ENCODE peak calls at places on chromosomes 11 and 22, in six cellular contexts. One of them, this sample, is unnamed.

GRCh38 chr11:69312418-69313399 is 18.8 kb downstream of the MYEOV start:
- DNase-seq in K562: no peak
- DNase-seq in neural progenitor cell: no peak
- DNase-seq in neuronal stem cell: no peak
- DNase-seq in GM23248: no peak
- DNase-seq in trophoblast cell: peak; percentile 27
- DNase-seq in this sample: no peak

GRCh38 chr22:43796567-43796966 is 15.5 kb downstream of the EFCAB6 start:
- DNase-seq in K562: no peak
- DNase-seq in neural progenitor cell: peak; percentile 63
- DNase-seq in neuronal stem cell: peak; percentile 18
- DNase-seq in GM23248: peak; percentile 62
- DNase-seq in trophoblast cell: peak; percentile 26
- DNase-seq in this sample: no peak

GRCh38 chr11:46288451-46288850 is 11.0 kb downstream of the CREB3L1 start:
- DNase-seq in K562: no peak
- DNase-seq in neural progenitor cell: no peak
- DNase-seq in neuronal stem cell: no peak
- DNase-seq in GM23248: no peak
- DNase-seq in trophoblast cell: no peak
- DNase-seq in this sample: no peak

GRCh38 chr11:84645988-84646689 is 981.0 kb downstream of the DLG2 start:
- DNase-seq in K562: no peak
- DNase-seq in neural progenitor cell: no peak
- DNase-seq in neuronal stem cell: no peak
- DNase-seq in GM23248: no peak
- DNase-seq in trophoblast cell: no peak
- DNase-seq in this sample: peak; percentile 48

GRCh38 chr22:40237241-40237640 is 59.5 kb downstream of the TNRC6B start:
- DNase-seq in K562: no peak
- DNase-seq in neural progenitor cell: no peak
- DNase-seq in neuronal stem cell: no peak
- DNase-seq in GM23248: no peak
- DNase-seq in trophoblast cell: no peak
- DNase-seq in this sample: no peak

GRCh38 chr11:79414644-79415317 is 26.0 kb downstream of the TENM4 start:
- DNase-seq in K562: no peak
- DNase-seq in neural progenitor cell: no peak
- DNase-seq in neuronal stem cell: no peak
- DNase-seq in GM23248: peak; percentile 75
- DNase-seq in trophoblast cell: no peak
- DNase-seq in this sample: no peak

GRCh38 chr22:35322126-35322525 is 22.4 kb downstream of the TOM1 start:
- DNase-seq in K562: no peak
- DNase-seq in neural progenitor cell: no peak
- DNase-seq in neuronal stem cell: no peak
- DNase-seq in GM23248: no peak
- DNase-seq in trophoblast cell: no peak
- DNase-seq in this sample: no peak

GRCh38 chr11:79244175-79244804 is 196.5 kb downstream of the TENM4 start:
- DNase-seq in K562: no peak
- DNase-seq in neural progenitor cell: no peak
- DNase-seq in neuronal stem cell: no peak
- DNase-seq in GM23248: peak; percentile 94
- DNase-seq in trophoblast cell: no peak
- DNase-seq in this sample: no peak

GRCh38 chr11:61000426-61000825 is 28.9 kb downstream of the CD6 start:
- DNase-seq in K562: no peak
- DNase-seq in neural progenitor cell: no peak
- DNase-seq in neuronal stem cell: no peak
- DNase-seq in GM23248: no peak
- DNase-seq in trophoblast cell: no peak
- DNase-seq in this sample: no peak

GRCh38 chr11:120108154-120108784 is 29.6 kb downstream of the TRIM29 start:
- DNase-seq in K562: peak; percentile 67
- DNase-seq in neural progenitor cell: peak; percentile 87
- DNase-seq in neuronal stem cell: peak; percentile 74
- DNase-seq in GM23248: peak; percentile 77
- DNase-seq in trophoblast cell: peak; percentile 83
- DNase-seq in this sample: peak; percentile 77

GRCh38 chr22:47647720-47648119 is 885.3 kb downstream of the TBC1D22A start:
- DNase-seq in K562: no peak
- DNase-seq in neural progenitor cell: no peak
- DNase-seq in neuronal stem cell: no peak
- DNase-seq in GM23248: no peak
- DNase-seq in trophoblast cell: no peak
- DNase-seq in this sample: no peak

GRCh38 chr22:20582171-20582511 is 74.7 kb downstream of the MED15 start:
- DNase-seq in K562: no peak
- DNase-seq in neural progenitor cell: no peak
- DNase-seq in neuronal stem cell: no peak
- DNase-seq in GM23248: no peak
- DNase-seq in trophoblast cell: no peak
- DNase-seq in this sample: no peak

GRCh38 chr11:123590296-123590912 is 64.0 kb downstream of the SCN3B start:
- DNase-seq in K562: no peak
- DNase-seq in neural progenitor cell: no peak
- DNase-seq in neuronal stem cell: no peak
- DNase-seq in GM23248: peak; percentile 79
- DNase-seq in trophoblast cell: no peak
- DNase-seq in this sample: peak; percentile 72

GRCh38 chr22:26416670-26417270 is 12.3 kb upstream of the ASPHD2 start:
- DNase-seq in K562: no peak
- DNase-seq in neural progenitor cell: peak; percentile 62
- DNase-seq in neuronal stem cell: no peak
- DNase-seq in GM23248: peak; percentile 79
- DNase-seq in trophoblast cell: peak; percentile 98
- DNase-seq in this sample: no peak

GRCh38 chr11:46353706-46354105 is 6.4 kb downstream of the DGKZ start:
- DNase-seq in K562: no peak
- DNase-seq in neural progenitor cell: no peak
- DNase-seq in neuronal stem cell: no peak
- DNase-seq in GM23248: peak; percentile 55
- DNase-seq in trophoblast cell: no peak
- DNase-seq in this sample: no peak

GRCh38 chr22:49825436-49825835 is 2.2 kb downstream of the BRD1 start:
- DNase-seq in K562: no peak
- DNase-seq in neural progenitor cell: no peak
- DNase-seq in neuronal stem cell: no peak
- DNase-seq in GM23248: peak; percentile 83
- DNase-seq in trophoblast cell: peak; percentile 68
- DNase-seq in this sample: no peak

GRCh38 chr11:665707-666281 is 28.7 kb downstream of the DRD4 start:
- DNase-seq in K562: peak; percentile 84
- DNase-seq in neural progenitor cell: no peak
- DNase-seq in neuronal stem cell: no peak
- DNase-seq in GM23248: peak; percentile 91
- DNase-seq in trophoblast cell: no peak
- DNase-seq in this sample: no peak

GRCh38 chr22:19703869-19704268 is 10.4 kb upstream of the SEPTIN5 start:
- DNase-seq in K562: no peak
- DNase-seq in neural progenitor cell: no peak
- DNase-seq in neuronal stem cell: no peak
- DNase-seq in GM23248: no peak
- DNase-seq in trophoblast cell: no peak
- DNase-seq in this sample: no peak

GRCh38 chr11:30368394-30368793 is 45.5 kb downstream of the ARL14EP start:
- DNase-seq in K562: no peak
- DNase-seq in neural progenitor cell: no peak
- DNase-seq in neuronal stem cell: no peak
- DNase-seq in GM23248: no peak
- DNase-seq in trophoblast cell: no peak
- DNase-seq in this sample: no peak

GRCh38 chr11:68273056-68273738 is 1.4 kb upstream of the C11orf24 start:
- DNase-seq in K562: no peak
- DNase-seq in neural progenitor cell: no peak
- DNase-seq in neuronal stem cell: no peak
- DNase-seq in GM23248: no peak
- DNase-seq in trophoblast cell: no peak
- DNase-seq in this sample: no peak
- H3K27ac ChIP-seq in K562: peak overlapping the region; percentile 20
- H3K27ac ChIP-seq in neural progenitor cell: no peak overlapping the region
- H3K27ac ChIP-seq in neuronal stem cell: no peak overlapping the region
- H3K27ac ChIP-seq in GM23248: no peak overlapping the region
- H3K27ac ChIP-seq in trophoblast cell: no peak overlapping the region
- H3K27ac ChIP-seq in this sample: peak overlapping the region; percentile 97

GRCh38 chr11:86948733-86949132 is 6.5 kb downstream of the FZD4 start:
- DNase-seq in K562: no peak
- DNase-seq in neural progenitor cell: no peak
- DNase-seq in neuronal stem cell: no peak
- DNase-seq in GM23248: no peak
- DNase-seq in trophoblast cell: no peak
- DNase-seq in this sample: no peak
- H3K4me3 ChIP-seq in K562: no peak overlapping the region
- H3K4me3 ChIP-seq in neural progenitor cell: no peak overlapping the region
- H3K4me3 ChIP-seq in neuronal stem cell: no peak overlapping the region
- H3K4me3 ChIP-seq in GM23248: no peak overlapping the region
- H3K4me3 ChIP-seq in trophoblast cell: no peak overlapping the region
- H3K4me3 ChIP-seq in this sample: no peak overlapping the region

DNA sequence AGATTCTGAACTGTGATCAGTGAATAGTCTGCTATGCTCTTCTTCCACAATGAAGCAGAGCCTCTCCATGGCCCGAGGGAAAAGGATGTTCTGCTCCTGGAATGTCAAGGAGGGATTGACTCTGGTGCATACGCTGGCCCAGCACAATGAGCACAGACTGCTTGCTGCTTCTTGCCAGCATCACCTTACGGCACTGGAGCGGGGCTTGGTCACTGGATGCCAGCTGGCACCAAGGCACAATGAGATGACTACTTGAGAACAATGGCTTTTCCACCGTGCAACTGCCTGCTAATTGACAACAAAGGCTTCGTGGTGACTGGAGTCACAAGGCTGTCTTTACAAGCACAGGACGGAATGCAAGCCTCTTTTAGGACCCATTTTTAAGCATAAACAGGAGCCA is 139.2 kb downstream of the DSCAML1 start:
- DNase-seq in K562: no peak
- DNase-seq in neural progenitor cell: peak; percentile 56
- DNase-seq in neuronal stem cell: no peak
- DNase-seq in GM23248: no peak
- DNase-seq in trophoblast cell: no peak
- DNase-seq in this sample: no peak
- H3K9ac ChIP-seq in K562: no peak overlapping the region
- H3K9ac ChIP-seq in neural progenitor cell: no peak overlapping the region
- H3K9ac ChIP-seq in neuronal stem cell: no peak overlapping the region
- H3K9ac ChIP-seq in GM23248: no peak overlapping the region
- H3K9ac ChIP-seq in trophoblast cell: no peak overlapping the region
- H3K9ac ChIP-seq in this sample: no peak overlapping the region

GRCh38 chr11:64998141-64998540 is 1.4 kb upstream of the BATF2 start:
- DNase-seq in K562: peak; percentile 65
- DNase-seq in neural progenitor cell: no peak
- DNase-seq in neuronal stem cell: no peak
- DNase-seq in GM23248: no peak
- DNase-seq in trophoblast cell: peak; percentile 94
- DNase-seq in this sample: peak; percentile 43

GRCh38 chr11:64996327-64996709 is 453 bp downstream of the BATF2 start:
- DNase-seq in K562: peak; percentile 66
- DNase-seq in neural progenitor cell: no peak
- DNase-seq in neuronal stem cell: no peak
- DNase-seq in GM23248: no peak
- DNase-seq in trophoblast cell: no peak
- DNase-seq in this sample: no peak

GRCh38 chr11:64994318-64994717 is 2.5 kb downstream of the BATF2 start:
- DNase-seq in K562: no peak
- DNase-seq in neural progenitor cell: no peak
- DNase-seq in neuronal stem cell: no peak
- DNase-seq in GM23248: no peak
- DNase-seq in trophoblast cell: no peak
- DNase-seq in this sample: no peak

GRCh38 chr11:64998690-64999431 is 2.1 kb upstream of the BATF2 start:
- DNase-seq in K562: peak; percentile 72
- DNase-seq in neural progenitor cell: no peak
- DNase-seq in neuronal stem cell: no peak
- DNase-seq in GM23248: no peak
- DNase-seq in trophoblast cell: no peak
- DNase-seq in this sample: peak; percentile 90

GRCh38 chr11:64996710-64997380 is at the start of gene BATF2:
- DNase-seq in K562: peak; percentile 91
- DNase-seq in neural progenitor cell: peak; percentile 86
- DNase-seq in neuronal stem cell: peak; percentile 51
- DNase-seq in GM23248: peak; percentile 78
- DNase-seq in trophoblast cell: peak; percentile 77
- DNase-seq in this sample: peak; percentile 91
- H3K27ac ChIP-seq in K562: peak within 1 kb of the TSS; percentile 52
- H3K27ac ChIP-seq in neural progenitor cell: no peak within 1 kb of the TSS
- H3K27ac ChIP-seq in neuronal stem cell: no peak within 1 kb of the TSS
- H3K27ac ChIP-seq in GM23248: no peak within 1 kb of the TSS
- H3K27ac ChIP-seq in trophoblast cell: no peak within 1 kb of the TSS
- H3K27ac ChIP-seq in this sample: peak within 1 kb of the TSS; percentile 91

GRCh38 chr11:59212222-59212621 is 505 bp downstream of the MPEG1 start:
- DNase-seq in K562: no peak
- DNase-seq in neural progenitor cell: no peak
- DNase-seq in neuronal stem cell: no peak
- DNase-seq in GM23248: no peak
- DNase-seq in trophoblast cell: no peak
- DNase-seq in this sample: no peak
- H3K4me3 ChIP-seq in K562: no peak overlapping the region
- H3K4me3 ChIP-seq in neural progenitor cell: no peak overlapping the region
- H3K4me3 ChIP-seq in neuronal stem cell: no peak overlapping the region
- H3K4me3 ChIP-seq in GM23248: no peak overlapping the region
- H3K4me3 ChIP-seq in trophoblast cell: no peak overlapping the region
- H3K4me3 ChIP-seq in this sample: no peak overlapping the region

GRCh38 chr22:32697331-32697995 is 104.0 kb upstream of the TIMP3 start:
- DNase-seq in K562: no peak
- DNase-seq in neural progenitor cell: no peak
- DNase-seq in neuronal stem cell: no peak
- DNase-seq in GM23248: no peak
- DNase-seq in trophoblast cell: peak; percentile 93
- DNase-seq in this sample: no peak

GRCh38 chr22:32696089-32696488 is 105.4 kb upstream of the TIMP3 start:
- DNase-seq in K562: no peak
- DNase-seq in neural progenitor cell: no peak
- DNase-seq in neuronal stem cell: no peak
- DNase-seq in GM23248: no peak
- DNase-seq in trophoblast cell: peak; percentile 83
- DNase-seq in this sample: no peak

GRCh38 chr22:32698926-32699619 is 102.4 kb upstream of the TIMP3 start:
- DNase-seq in K562: no peak
- DNase-seq in neural progenitor cell: no peak
- DNase-seq in neuronal stem cell: no peak
- DNase-seq in GM23248: no peak
- DNase-seq in trophoblast cell: no peak
- DNase-seq in this sample: peak; percentile 37

GRCh38 chr22:32693102-32693501 is 108.4 kb upstream of the TIMP3 start:
- DNase-seq in K562: peak; percentile 20
- DNase-seq in neural progenitor cell: no peak
- DNase-seq in neuronal stem cell: no peak
- DNase-seq in GM23248: no peak
- DNase-seq in trophoblast cell: peak; percentile 90
- DNase-seq in this sample: no peak

GRCh38 chr22:32695451-32695891 is 106.0 kb upstream of the TIMP3 start:
- DNase-seq in K562: no peak
- DNase-seq in neural progenitor cell: no peak
- DNase-seq in neuronal stem cell: no peak
- DNase-seq in GM23248: peak; percentile 88
- DNase-seq in trophoblast cell: peak; percentile 99
- DNase-seq in this sample: no peak
- H3K9ac ChIP-seq in K562: no peak overlapping the region
- H3K9ac ChIP-seq in neural progenitor cell: no peak overlapping the region
- H3K9ac ChIP-seq in neuronal stem cell: no peak overlapping the region
- H3K9ac ChIP-seq in GM23248: peak overlapping the region; percentile 50
- H3K9ac ChIP-seq in trophoblast cell: no peak overlapping the region
- H3K9ac ChIP-seq in this sample: no peak overlapping the region

GRCh38 chr11:10550503-10550902 is 9.5 kb upstream of the RNF141 start:
- DNase-seq in K562: no peak
- DNase-seq in neural progenitor cell: no peak
- DNase-seq in neuronal stem cell: no peak
- DNase-seq in GM23248: peak; percentile 86
- DNase-seq in trophoblast cell: peak; percentile 55
- DNase-seq in this sample: no peak
- H3K27ac ChIP-seq in K562: no peak overlapping the region
- H3K27ac ChIP-seq in neural progenitor cell: no peak overlapping the region
- H3K27ac ChIP-seq in neuronal stem cell: no peak overlapping the region
- H3K27ac ChIP-seq in GM23248: peak overlapping the region; percentile 41
- H3K27ac ChIP-seq in trophoblast cell: no peak overlapping the region
- H3K27ac ChIP-seq in this sample: no peak overlapping the region